ENCODE peak calls at places on chromosome 11, in eight cellular contexts. P, W, H, Q, E, A, Y and U are unnamed samples.

GRCh38 chr11:62928011-62928410 is 6.8 kb upstream of the CHRM1 start:
- DNase-seq in Q (no peak), W (no peak), Y (no peak), H (peak; percentile 16), A (no peak), P (no peak), E (no peak), U (peak; percentile 86)

GRCh38 chr11:43558556-43559127 is 121.9 kb upstream of the HSD17B12 start:
- DNase-seq in Q (no peak), E (no peak), W (no peak), Y (no peak), A (no peak), H (no peak), P (no peak), U (no peak)

GRCh38 chr11:128776434-128777284 is 82.8 kb downstream of the FLI1 start:
- DNase-seq in Q (no peak), E (no peak), A (peak; percentile 51), H (no peak), P (peak; percentile 67), Y (peak; percentile 33), W (no peak), U (peak; percentile 28)

GRCh38 chr11:35525501-35526175 is at the start of gene PAMR1:
- DNase-seq in Y (peak; percentile 90), W (peak; percentile 86), E (peak; percentile 50), P (peak; percentile 69), A (no peak), Q (peak; percentile 29), H (no peak), U (peak; percentile 10)

GRCh38 chr11:23956586-23956985 is 540.3 kb upstream of the LUZP2 start:
- DNase-seq in Y (peak; percentile 56), P (no peak), A (no peak), Q (no peak), W (no peak), E (no peak), H (no peak), U (no peak)

GRCh38 chr11:123532131-123532530 is 102.1 kb downstream of the GRAMD1B start:
- DNase-seq in Y (no peak), A (no peak), E (no peak), H (no peak), W (no peak), P (peak; percentile 52), Q (no peak), U (peak; percentile 51)

GRCh38 chr11:20601221-20601914 is 2.0 kb downstream of the SLC6A5 start:
- DNase-seq in P (no peak), Y (no peak), E (no peak), A (no peak), W (no peak), H (no peak), Q (no peak), U (no peak)

GRCh38 chr11:127042445-127042844 is 41.9 kb upstream of the KIRREL3 start:
- DNase-seq in Y (peak; percentile 74), E (no peak), W (no peak), Q (no peak), H (no peak), A (no peak), P (no peak), U (no peak)

GRCh38 chr11:76691655-76692054 is 21.1 kb upstream of the LRRC32 start:
- DNase-seq in Q (no peak), H (no peak), Y (no peak), P (no peak), E (no peak), A (no peak), W (no peak), U (no peak)

GRCh38 chr11:73734996-73735395 is 25.9 kb downstream of the RAB6A start:
- DNase-seq in W (no peak), H (no peak), A (no peak), P (no peak), Y (peak; percentile 34), E (no peak), Q (no peak), U (no peak)

GRCh38 chr11:73726825-73727224 is 34.0 kb downstream of the RAB6A start:
- DNase-seq in Q (no peak), P (no peak), W (no peak), A (no peak), H (no peak), E (no peak), Y (no peak), U (no peak)

GRCh38 chr11:73728000-73728399 is 32.9 kb downstream of the RAB6A start:
- DNase-seq in Q (no peak), E (no peak), A (no peak), Y (no peak), P (no peak), H (no peak), W (no peak), U (no peak)

GRCh38 chr11:73729594-73730206 is 31.2 kb downstream of the RAB6A start:
- DNase-seq in Q (no peak), H (peak; percentile 28), A (no peak), W (no peak), E (no peak), Y (no peak), P (no peak), U (no peak)
- TF ChIP-seq CTCF in Q (peak; percentile 24), H (peak; percentile 57), A (peak; percentile 15), W (no peak), E (no peak), Y (peak; percentile 17), P (no peak), U (no peak)

GRCh38 chr11:33379931-33380330 is 122.8 kb downstream of the HIPK3 start:
- DNase-seq in A (no peak), W (no peak), Y (no peak), P (no peak), E (no peak), H (no peak), Q (no peak), U (no peak)
- H3K4me3 ChIP-seq in A (no peak overlapping the region), W (no peak overlapping the region), Y (no peak overlapping the region), P (no peak overlapping the region), E (no peak overlapping the region), H (no peak overlapping the region), Q (no peak overlapping the region), U (no peak overlapping the region)

GRCh38 chr11:78210000-78210608 is 21.4 kb downstream of the USP35 start:
- DNase-seq in Y (no peak), W (no peak), H (no peak), Q (no peak), A (no peak), E (no peak), P (no peak), U (no peak)
- TF ChIP-seq POLR2A in Y (no peak), W (no peak), H (no peak), Q (no peak), A (no peak), E (no peak), P (no peak), U (no peak)

DNA sequence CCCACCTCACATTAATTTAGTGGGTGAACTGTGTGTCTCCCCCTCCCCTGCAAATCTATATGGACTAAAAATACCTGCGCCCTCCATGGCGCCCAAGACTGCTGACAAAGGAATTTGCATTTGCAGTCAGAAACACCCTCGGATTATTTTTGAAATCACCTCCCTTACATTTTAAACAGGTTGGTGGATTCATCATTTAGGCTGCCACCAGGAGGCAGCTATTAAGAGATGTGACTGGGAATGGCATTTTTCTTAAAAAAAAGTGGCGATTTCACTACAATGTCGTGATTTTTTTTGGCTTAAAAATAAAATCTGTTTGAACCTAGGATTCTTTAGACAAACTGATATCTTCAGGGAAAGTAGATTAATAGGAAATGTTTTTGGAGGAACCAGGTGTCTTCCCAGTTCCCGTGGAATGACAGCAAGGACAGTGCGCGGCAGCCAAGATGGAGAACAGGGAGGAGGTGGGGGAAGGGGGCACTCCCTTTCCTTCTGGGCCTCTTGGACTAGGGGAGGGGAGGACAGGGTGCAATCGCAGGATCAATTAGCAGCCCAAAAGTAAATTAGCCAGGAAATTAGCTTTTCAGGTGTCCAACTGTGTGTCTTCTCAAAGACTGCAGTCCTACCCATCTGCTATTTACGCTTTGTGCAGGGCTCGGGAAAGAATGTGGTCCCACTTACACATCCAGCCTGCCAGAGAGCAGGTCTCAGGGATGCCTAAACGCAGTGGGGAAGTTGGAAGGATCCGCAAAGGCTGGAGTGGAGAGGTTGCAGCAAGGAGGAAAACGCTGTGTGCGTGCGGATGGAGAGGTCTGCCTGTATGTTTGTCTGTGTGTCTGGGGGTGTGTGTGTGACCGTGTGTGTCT is 496.4 kb downstream of the NTM start:
- DNase-seq in Y (no peak), Q (no peak), H (no peak), P (no peak), W (no peak), A (no peak), E (no peak), U (no peak)
- TF ChIP-seq CTCF in Y (peak; percentile 22), Q (no peak), H (no peak), P (no peak), W (no peak), A (no peak), E (no peak), U (no peak)

GRCh38 chr11:67732045-67732787 is 57.8 kb upstream of the ALDH3B2 start:
- DNase-seq in E (no peak), W (no peak), A (no peak), Q (no peak), P (no peak), H (no peak), Y (no peak), U (no peak)
- H3K4me3 ChIP-seq in E (no peak overlapping the region), W (peak overlapping the region; percentile 15), A (no peak overlapping the region), Q (peak overlapping the region; percentile 35), P (no peak overlapping the region), H (no peak overlapping the region), Y (no peak overlapping the region), U (no peak overlapping the region)